ENCODE peak calls at places on chromosomes 12 and 14, in five cellular contexts. A, B, M, Y and H are unnamed samples.

GRCh38 chr14:44586910-44587309 is 79.8 kb upstream of the FSCB start:
- DNase-seq in A (no peak), B (no peak), M (no peak), Y (no peak), H (no peak)

GRCh38 chr14:68363401-68363800 is 429.5 kb downstream of the ZFP36L1 start:
- DNase-seq in A (no peak), B (peak; percentile 13), M (no peak), Y (no peak), H (no peak)

GRCh38 chr12:92566448-92567040 is 136.2 kb upstream of the PLEKHG7 start:
- DNase-seq in A (peak; percentile 69), B (no peak), M (no peak), Y (no peak), H (no peak)

GRCh38 chr12:103423061-103423473 is 72.7 kb downstream of the C12orf42 start:
- DNase-seq in A (no peak), B (no peak), M (no peak), Y (no peak), H (no peak)

GRCh38 chr14:49769171-49769570 is 1.2 kb downstream of the KLHDC2 start:
- DNase-seq in A (peak; percentile 58), B (no peak), M (no peak), Y (peak; percentile 52), H (no peak)

GRCh38 chr12:14775652-14776020 is 27.6 kb downstream of the WBP11 start:
- DNase-seq in A (peak; percentile 84), B (no peak), M (no peak), Y (peak; percentile 73), H (no peak)

GRCh38 chr12:41663487-41664258 is 475.6 kb downstream of the PDZRN4 start:
- DNase-seq in A (peak; percentile 1), B (peak; percentile 16), M (no peak), Y (peak; percentile 20), H (peak; percentile 1)

GRCh38 chr12:107107381-107107780 is 14.0 kb upstream of the CRY1 start:
- DNase-seq in A (no peak), B (no peak), M (no peak), Y (no peak), H (no peak)

GRCh38 chr12:2765052-2765451 is 29.7 kb upstream of the FKBP4 start:
- DNase-seq in A (no peak), B (no peak), M (no peak), Y (no peak), H (no peak)

GRCh38 chr12:57090924-57091632 is 2.2 kb downstream of the NAB2 start:
- DNase-seq in A (no peak), B (no peak), M (no peak), Y (no peak), H (no peak)

GRCh38 chr14:20632448-20632830 is 9.1 kb downstream of the OR6S1 start:
- DNase-seq in A (no peak), B (no peak), M (no peak), Y (no peak), H (no peak)

GRCh38 chr12:89919241-89919906 is 210.7 kb upstream of the ATP2B1 start:
- DNase-seq in A (no peak), B (no peak), M (peak; percentile 76), Y (no peak), H (peak; percentile 99)

GRCh38 chr14:75427482-75428229 is at the start of gene JDP2:
- DNase-seq in A (peak; percentile 80), B (peak; percentile 22), M (peak; percentile 99), Y (peak; percentile 76), H (no peak)

GRCh38 chr12:5912437-5913334 is 32.4 kb downstream of the ANO2 start:
- DNase-seq in A (no peak), B (no peak), M (no peak), Y (no peak), H (no peak)

GRCh38 chr12:43556057-43556456 is 4.1 kb upstream of the ADAMTS20 start:
- DNase-seq in A (no peak), B (no peak), M (no peak), Y (no peak), H (no peak)

GRCh38 chr12:43551971-43552559 is at the start of gene ADAMTS20:
- DNase-seq in A (peak; percentile 15), B (no peak), M (peak; percentile 57), Y (peak; percentile 3), H (no peak)

GRCh38 chr12:43550831-43551270 is 1.2 kb downstream of the ADAMTS20 start:
- DNase-seq in A (peak; percentile 1), B (no peak), M (no peak), Y (no peak), H (no peak)

GRCh38 chr12:43551271-43551970 is 582 bp downstream of the ADAMTS20 start:
- DNase-seq in A (peak; percentile 1), B (no peak), M (peak; percentile 76), Y (no peak), H (no peak)
- TF ChIP-seq CTCF in A (no peak), B (no peak), M (no peak), Y (no peak), H (no peak)

GRCh38 chr12:50215033-50215432 is 47.9 kb upstream of the CERS5 start:
- DNase-seq in A (peak; percentile 57), B (no peak), M (no peak), Y (peak; percentile 39), H (no peak)

GRCh38 chr12:50213439-50213838 is 46.3 kb upstream of the CERS5 start:
- DNase-seq in A (no peak), B (no peak), M (no peak), Y (no peak), H (no peak)

GRCh38 chr12:50212071-50212467 is 44.9 kb upstream of the CERS5 start:
- DNase-seq in A (no peak), B (no peak), M (no peak), Y (no peak), H (no peak)

GRCh38 chr12:50211392-50212070 is 44.4 kb upstream of the CERS5 start:
- DNase-seq in A (no peak), B (no peak), M (no peak), Y (no peak), H (no peak)

GRCh38 chr12:50214018-50214417 is 46.8 kb upstream of the CERS5 start:
- DNase-seq in A (no peak), B (no peak), M (no peak), Y (no peak), H (no peak)
- H3K4me3 ChIP-seq in A (no peak overlapping the region), B (no peak overlapping the region), M (no peak overlapping the region), Y (no peak overlapping the region), H (no peak overlapping the region)

GRCh38 chr12:98646165-98646764 is 1.2 kb downstream of the APAF1 start:
- DNase-seq in A (peak; percentile 34), B (peak; percentile 15), M (no peak), Y (peak; percentile 32), H (no peak)
- TF ChIP-seq CTCF in A (peak; percentile 18), B (peak; percentile 16), M (no peak), Y (no peak), H (no peak)

GRCh38 chr12:569091-569676 is 94.1 kb downstream of the NINJ2 start:
- DNase-seq in A (no peak), B (no peak), M (no peak), Y (no peak), H (no peak)
- H3K4me3 ChIP-seq in A (peak overlapping the region; percentile 78), B (peak overlapping the region; percentile 58), M (no peak overlapping the region), Y (no peak overlapping the region), H (peak overlapping the region; percentile 46)

DNA sequence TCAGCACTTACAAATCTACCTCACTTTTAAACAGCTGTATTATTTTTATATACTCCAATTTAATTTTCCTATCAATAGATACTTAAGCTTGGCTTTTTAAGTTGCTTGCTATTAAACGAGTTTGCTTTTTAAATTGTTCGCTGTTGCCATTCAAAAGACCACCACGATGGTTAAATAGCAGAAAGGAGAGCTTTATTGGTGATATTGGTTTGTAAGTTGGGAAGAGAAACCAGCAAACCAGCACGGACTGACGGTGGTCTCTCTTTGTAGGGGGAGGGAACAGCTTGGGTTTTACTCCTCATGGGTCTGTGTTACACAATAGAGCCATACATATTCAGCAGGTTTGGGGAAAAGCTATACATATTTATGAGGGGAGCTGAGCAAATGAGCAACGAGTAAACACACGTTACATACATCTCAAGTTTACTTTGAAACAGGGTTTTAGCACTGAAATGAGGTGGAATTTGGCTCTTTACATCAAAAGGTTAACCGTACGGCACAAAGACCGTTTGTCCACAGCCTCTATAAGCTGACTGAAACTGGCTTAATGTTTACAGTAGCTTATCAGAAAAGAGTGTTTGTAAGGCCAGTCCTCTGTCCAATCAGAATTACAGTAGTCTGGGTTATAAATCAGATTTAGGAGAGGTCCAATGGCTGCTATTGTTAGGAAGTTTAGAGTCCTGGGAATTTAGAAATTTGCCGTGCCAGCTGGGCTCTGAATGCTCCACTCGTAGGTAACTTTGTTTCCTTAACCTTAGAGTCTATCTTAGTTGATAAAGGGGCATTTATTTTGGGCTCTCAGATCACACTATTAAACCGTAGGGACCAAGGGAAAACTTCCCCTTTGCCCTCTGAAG is 69.7 kb upstream of the DHRS4 start:
- DNase-seq in A (no peak), B (no peak), M (no peak), Y (no peak), H (no peak)
- TF ChIP-seq CTCF in A (no peak), B (no peak), M (no peak), Y (no peak), H (no peak)

GRCh38 chr12:113232232-113232615 is 11.0 kb downstream of the TPCN1 start:
- DNase-seq in A (no peak), B (no peak), M (no peak), Y (no peak), H (no peak)

GRCh38 chr12:113233967-113234366 is 12.7 kb downstream of the TPCN1 start:
- DNase-seq in A (no peak), B (no peak), M (no peak), Y (no peak), H (no peak)

GRCh38 chr12:113231275-113232231 is 10.3 kb downstream of the TPCN1 start:
- DNase-seq in A (peak; percentile 49), B (peak; percentile 54), M (no peak), Y (peak; percentile 46), H (no peak)

GRCh38 chr12:113234483-113234882 is 13.2 kb downstream of the TPCN1 start:
- DNase-seq in A (no peak), B (no peak), M (no peak), Y (no peak), H (no peak)

DNA sequence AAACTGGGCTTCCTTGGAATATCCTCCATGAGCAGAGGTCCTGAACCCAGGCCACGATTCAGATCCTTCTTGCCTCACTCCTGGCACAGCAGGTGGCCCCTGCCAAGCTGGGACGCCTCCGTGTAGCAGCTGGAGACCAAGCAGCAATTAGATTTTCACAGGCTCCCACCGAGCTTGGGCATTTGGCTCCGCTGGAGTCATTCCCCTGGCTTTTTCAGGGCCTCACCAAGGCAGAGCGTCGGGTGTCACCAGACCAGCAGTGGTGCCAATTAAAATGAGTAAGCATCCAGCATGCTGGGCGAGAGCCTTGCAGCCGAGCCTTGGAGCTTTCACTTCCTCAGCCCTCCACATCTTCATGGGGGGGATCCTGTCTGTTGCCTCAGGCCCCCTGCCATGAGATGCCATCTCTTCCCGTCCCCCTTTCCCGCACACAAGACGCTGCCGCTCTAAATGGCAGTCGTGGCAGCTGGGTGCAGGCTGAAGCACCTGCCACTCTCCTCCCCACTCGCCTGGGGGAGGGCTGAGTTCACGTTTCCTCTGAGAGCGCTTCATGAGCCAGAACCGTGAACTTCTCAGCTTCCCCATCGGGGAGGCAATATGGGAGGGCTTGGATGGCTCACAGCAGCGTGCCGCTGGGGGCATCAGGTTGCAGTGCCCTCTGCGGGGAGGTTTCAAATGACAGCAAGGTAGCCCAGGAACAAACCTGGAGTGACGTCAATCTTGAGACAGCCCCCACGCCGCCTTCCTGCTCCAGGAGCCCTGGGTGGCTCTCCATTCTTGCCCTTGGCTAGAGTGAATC is 11.7 kb downstream of the TPCN1 start:
- DNase-seq in A (no peak), B (no peak), M (no peak), Y (no peak), H (no peak)
- H3K4me3 ChIP-seq in A (no peak overlapping the region), B (no peak overlapping the region), M (no peak overlapping the region), Y (no peak overlapping the region), H (no peak overlapping the region)

GRCh38 chr12:84551373-84551772 is 361.2 kb downstream of the SLC6A15 start:
- DNase-seq in A (no peak), B (no peak), M (no peak), Y (no peak), H (no peak)
- TF ChIP-seq CTCF in A (no peak), B (no peak), M (no peak), Y (no peak), H (no peak)